ENCODE peak calls at places on chromosomes 12 and 14, in ten cellular contexts. N, M, O, B, T, K, E, C, I and L are unnamed samples.

GRCh38 chr12:54125950-54126695 is 62.7 kb downstream of the SMUG1 start:
- DNase-seq in N (no peak), M (no peak), O (peak), B (no peak), T (peak), K (peak), E (peak), C (no peak), I (no peak), L (peak)

GRCh38 chr14:78498062-78498595 is 328.0 kb downstream of the NRXN3 start:
- DNase-seq in N (no peak), M (no peak), O (no peak), B (no peak), T (no peak), K (no peak), E (no peak), C (no peak), I (no peak), L (no peak)

GRCh38 chr12:46580445-46580844 is 207.9 kb upstream of the SLC38A2 start:
- DNase-seq in N (no peak), M (no peak), O (no peak), B (no peak), T (no peak), K (no peak), E (no peak), C (no peak), I (no peak), L (no peak)

GRCh38 chr14:55302770-55303472 is 31.7 kb downstream of the FBXO34 start:
- DNase-seq in N (no peak), M (no peak), O (no peak), B (peak), T (no peak), K (no peak), E (no peak), C (no peak), I (no peak), L (no peak)

GRCh38 chr12:25962932-25963525 is 4.5 kb downstream of the RASSF8 start:
- DNase-seq in N (no peak), M (no peak), O (peak), B (no peak), T (no peak), K (no peak), E (no peak), C (no peak), I (no peak), L (no peak)

GRCh38 chr12:75446857-75447256 is 33.7 kb upstream of the GLIPR1 start:
- DNase-seq in N (no peak), M (no peak), O (no peak), B (no peak), T (no peak), K (no peak), E (no peak), C (peak), I (no peak), L (no peak)

GRCh38 chr12:96044017-96044985 is 8.9 kb upstream of the LTA4H start:
- DNase-seq in N (no peak), M (no peak), O (no peak), B (no peak), T (no peak), K (no peak), E (no peak), C (peak), I (no peak), L (no peak)

GRCh38 chr12:104720346-104721064 is 237.6 kb downstream of the SLC41A2 start:
- DNase-seq in N (no peak), M (peak), O (no peak), B (peak), T (peak), K (no peak), E (no peak), C (peak), I (no peak), L (no peak)

DNA sequence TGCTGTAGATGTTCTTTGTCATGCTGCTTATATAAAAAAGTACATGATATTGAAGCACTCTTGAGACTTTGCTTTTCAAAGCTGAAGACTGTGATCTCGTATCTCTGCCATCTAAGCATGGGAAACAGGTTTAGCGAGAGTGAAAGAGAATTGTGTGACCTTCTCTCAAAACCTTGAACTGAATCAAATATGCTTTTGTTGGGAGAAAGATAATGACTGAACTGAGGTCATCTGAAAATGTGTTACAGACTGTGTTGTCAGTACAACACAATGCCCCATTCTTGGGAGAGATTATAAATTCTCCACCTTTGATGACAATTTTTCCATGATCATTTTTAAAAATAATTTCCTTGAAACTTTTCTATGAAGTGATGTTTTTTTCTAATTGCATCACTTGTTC is 272.1 kb upstream of the SEL1L start:
- DNase-seq in N (no peak), M (no peak), O (no peak), B (no peak), T (no peak), K (no peak), E (no peak), C (no peak), I (no peak), L (no peak)
- H3K27ac ChIP-seq in N (no peak), M (no peak), O (no peak), B (no peak), T (no peak), K (no peak), E (no peak), C (no peak), I (no peak), L (no peak)

GRCh38 chr12:48291511-48291910 is 59.2 kb downstream of the ZNF641 start:
- DNase-seq in N (no peak), M (no peak), O (no peak), B (no peak), T (no peak), K (no peak), E (no peak), C (no peak), I (no peak), L (no peak)

GRCh38 chr12:48300774-48301173 is 49.9 kb downstream of the ZNF641 start:
- DNase-seq in N (no peak), M (no peak), O (no peak), B (no peak), T (no peak), K (no peak), E (no peak), C (no peak), I (no peak), L (no peak)

GRCh38 chr12:48292030-48292429 is 58.7 kb downstream of the ZNF641 start:
- DNase-seq in N (no peak), M (no peak), O (no peak), B (no peak), T (no peak), K (no peak), E (no peak), C (no peak), I (no peak), L (no peak)

GRCh38 chr12:48302161-48302896 is 48.4 kb downstream of the ZNF641 start:
- DNase-seq in N (no peak), M (no peak), O (no peak), B (no peak), T (no peak), K (no peak), E (no peak), C (no peak), I (no peak), L (no peak)

GRCh38 chr12:48296586-48297396 is 53.9 kb downstream of the ZNF641 start:
- DNase-seq in N (peak), M (peak), O (peak), B (peak), T (peak), K (peak), E (peak), C (peak), I (peak), L (peak)
- H3K27ac ChIP-seq in N (peak), M (no peak), O (no peak), B (no peak), T (peak), K (no peak), E (no peak), C (no peak), I (no peak), L (peak)

GRCh38 chr14:67391266-67391665 is 20.7 kb downstream of the PLEK2 start:
- DNase-seq in N (no peak), M (no peak), O (no peak), B (no peak), T (no peak), K (no peak), E (no peak), C (no peak), I (peak), L (no peak)
- H3K27ac ChIP-seq in N (no peak), M (no peak), O (no peak), B (no peak), T (no peak), K (no peak), E (no peak), C (no peak), I (no peak), L (no peak)

DNA sequence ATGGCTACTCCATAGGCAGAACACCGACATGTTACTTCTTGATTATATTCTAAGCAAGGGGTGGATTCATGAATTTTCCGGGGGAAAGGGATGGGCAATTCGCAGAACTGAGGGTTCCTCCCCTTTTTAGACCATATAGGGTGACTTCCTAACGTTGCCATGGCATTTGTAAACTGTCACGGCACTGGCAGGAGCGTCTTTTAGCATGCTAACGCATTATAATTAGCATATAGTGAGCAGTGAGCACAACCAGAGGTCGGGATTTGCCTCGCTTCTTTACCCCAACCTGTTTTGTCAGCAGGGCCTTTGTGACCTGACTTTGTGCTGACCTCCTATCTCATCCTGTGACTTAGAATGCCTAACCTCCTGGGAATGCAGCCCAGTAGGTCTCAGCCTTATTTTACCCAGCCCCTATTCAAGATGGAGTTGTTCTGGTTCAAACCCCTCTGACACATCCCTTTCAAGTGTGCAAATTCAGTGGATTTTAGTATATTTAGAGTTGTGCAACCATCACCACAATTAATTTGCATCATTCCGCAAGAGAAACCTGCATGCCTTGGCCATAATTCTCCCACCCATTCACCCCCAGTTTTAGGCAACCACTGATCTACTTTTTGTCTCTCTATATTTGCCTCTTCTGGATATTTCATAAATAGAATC is 27.4 kb downstream of the PALS1 start:
- DNase-seq in N (no peak), M (no peak), O (no peak), B (no peak), T (no peak), K (peak), E (peak), C (peak), I (peak), L (no peak)
- H3K27ac ChIP-seq in N (peak), M (no peak), O (no peak), B (no peak), T (no peak), K (peak), E (peak), C (peak), I (peak), L (no peak)

GRCh38 chr12:125310461-125310860 is 245.2 kb downstream of the AACS start:
- DNase-seq in N (no peak), M (no peak), O (no peak), B (no peak), T (no peak), K (no peak), E (peak), C (no peak), I (no peak), L (no peak)
- H3K27ac ChIP-seq in N (no peak), M (no peak), O (no peak), B (no peak), T (no peak), K (no peak), E (no peak), C (no peak), I (no peak), L (no peak)

GRCh38 chr14:53233399-53233798 is 80.3 kb upstream of the DDHD1 start:
- DNase-seq in N (no peak), M (no peak), O (no peak), B (no peak), T (no peak), K (no peak), E (no peak), C (no peak), I (no peak), L (no peak)
- H3K27ac ChIP-seq in N (no peak), M (no peak), O (no peak), B (no peak), T (no peak), K (no peak), E (no peak), C (no peak), I (no peak), L (no peak)

GRCh38 chr12:102484732-102485069 is 4.3 kb upstream of the IGF1 start:
- DNase-seq in N (no peak), M (no peak), O (no peak), B (no peak), T (no peak), K (no peak), E (no peak), C (no peak), I (no peak), L (no peak)
- H3K27ac ChIP-seq in N (no peak), M (no peak), O (no peak), B (no peak), T (no peak), K (no peak), E (no peak), C (no peak), I (no peak), L (no peak)

GRCh38 chr12:30695327-30696102 is at the start of gene IPO8:
- DNase-seq in N (peak), M (peak), O (peak), B (peak), T (peak), K (peak), E (peak), C (peak), I (peak), L (peak)

GRCh38 chr12:30694971-30695326 is 720 bp downstream of the IPO8 start:
- DNase-seq in N (no peak), M (no peak), O (peak), B (peak), T (peak), K (peak), E (peak), C (peak), I (peak), L (peak)

GRCh38 chr12:30696103-30696408 is 387 bp upstream of the IPO8 start:
- DNase-seq in N (no peak), M (no peak), O (no peak), B (no peak), T (no peak), K (no peak), E (no peak), C (no peak), I (no peak), L (no peak)

GRCh38 chr12:30696943-30697342 is 1.3 kb upstream of the IPO8 start:
- DNase-seq in N (no peak), M (no peak), O (no peak), B (no peak), T (no peak), K (no peak), E (peak), C (no peak), I (no peak), L (no peak)

GRCh38 chr12:30696486-30696885 is 817 bp upstream of the IPO8 start:
- DNase-seq in N (no peak), M (no peak), O (no peak), B (no peak), T (no peak), K (peak), E (peak), C (no peak), I (no peak), L (no peak)
- H3K27ac ChIP-seq in N (peak), M (no peak), O (no peak), B (no peak), T (no peak), K (no peak), E (no peak), C (no peak), I (no peak), L (no peak)

GRCh38 chr12:112998997-112999767 is 20.9 kb downstream of the OAS2 start:
- DNase-seq in N (no peak), M (no peak), O (no peak), B (no peak), T (no peak), K (no peak), E (no peak), C (no peak), I (no peak), L (no peak)

GRCh38 chr12:112992541-112993398 is 14.5 kb downstream of the OAS2 start:
- DNase-seq in N (peak), M (peak), O (peak), B (peak), T (peak), K (peak), E (peak), C (peak), I (peak), L (peak)

GRCh38 chr12:112997506-112997905 is 19.2 kb downstream of the OAS2 start:
- DNase-seq in N (no peak), M (no peak), O (no peak), B (no peak), T (no peak), K (peak), E (no peak), C (no peak), I (no peak), L (no peak)

GRCh38 chr12:112995008-112995407 is 16.7 kb downstream of the OAS2 start:
- DNase-seq in N (no peak), M (no peak), O (no peak), B (no peak), T (no peak), K (no peak), E (no peak), C (no peak), I (no peak), L (no peak)

DNA sequence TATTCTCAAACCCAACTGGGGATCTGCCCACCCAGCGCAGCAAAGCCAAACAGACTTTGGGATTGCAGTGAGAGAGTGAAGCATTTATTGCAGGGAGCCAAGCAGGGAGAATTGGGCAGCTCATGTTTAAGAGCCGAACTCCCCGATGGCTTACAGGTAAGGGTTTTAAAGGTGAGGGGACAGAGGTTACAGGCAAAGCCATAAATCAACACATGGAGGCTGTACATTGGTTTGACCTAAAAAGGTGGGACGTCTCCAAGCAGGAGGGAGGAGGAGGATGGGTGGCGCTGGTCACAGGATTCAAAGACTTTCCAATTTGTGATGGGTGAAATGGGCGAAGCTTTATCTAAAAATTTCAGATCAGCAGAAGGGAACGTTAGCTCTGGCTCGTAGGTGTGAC is 18.2 kb downstream of the OAS2 start:
- DNase-seq in N (no peak), M (no peak), O (no peak), B (no peak), T (no peak), K (no peak), E (no peak), C (no peak), I (no peak), L (no peak)
- H3K27ac ChIP-seq in N (no peak), M (no peak), O (no peak), B (no peak), T (no peak), K (no peak), E (no peak), C (no peak), I (no peak), L (no peak)